ENCODE peak calls at places on chromosomes 1 and 21, in five cellular contexts. A is heart left ventricle, O is stomach, N is prostate gland, L is A549. X is an unnamed sample.

GRCh38 chr21:31988492-31989285 is 115.9 kb downstream of the HUNK start:
- DNase-seq in A (no peak), O (no peak), N (no peak), L (no peak), X (no peak)

GRCh38 chr1:72009756-72010441 is 272.4 kb downstream of the NEGR1 start:
- DNase-seq in A (peak; percentile 23), O (no peak), N (no peak), L (no peak), X (no peak)

GRCh38 chr1:31782766-31783410 is 18.7 kb upstream of the ADGRB2 start:
- DNase-seq in A (no peak), O (no peak), N (no peak), L (no peak), X (no peak)

GRCh38 chr1:34115233-34115632 is 49.8 kb downstream of the CSMD2 start:
- DNase-seq in A (no peak), O (no peak), N (no peak), L (no peak), X (no peak)

GRCh38 chr1:117146570-117147340 is 25.2 kb upstream of the TRIM45 start:
- DNase-seq in A (no peak), O (no peak), N (no peak), L (peak; percentile 73), X (no peak)

GRCh38 chr1:164602480-164603093 is 43.6 kb downstream of the PBX1 start:
- DNase-seq in A (peak; percentile 58), O (peak; percentile 83), N (peak; percentile 81), L (no peak), X (no peak)

GRCh38 chr1:116477428-116477827 is 93.4 kb downstream of the CD58 start:
- DNase-seq in A (no peak), O (no peak), N (no peak), L (no peak), X (no peak)

GRCh38 chr1:77978969-77979838 is at the start of gene FUBP1:
- DNase-seq in A (peak; percentile 95), O (peak; percentile 96), N (peak; percentile 96), L (peak; percentile 98), X (peak; percentile 93)

GRCh38 chr1:154352581-154353459 is 27.5 kb downstream of the ATP8B2 start:
- DNase-seq in A (peak; percentile 48), O (peak; percentile 66), N (peak; percentile 32), L (no peak), X (peak; percentile 73)

GRCh38 chr1:234667891-234668576 is 58.1 kb upstream of the IRF2BP2 start:
- DNase-seq in A (no peak), O (no peak), N (no peak), L (no peak), X (no peak)

GRCh38 chr1:245790441-245790840 is 635.7 kb downstream of the KIF26B start:
- DNase-seq in A (no peak), O (no peak), N (no peak), L (no peak), X (no peak)

GRCh38 chr21:43917515-43918384 is 52.7 kb downstream of the AGPAT3 start:
- DNase-seq in A (peak; percentile 13), O (peak; percentile 55), N (no peak), L (no peak), X (peak; percentile 17)

GRCh38 chr1:112533029-112533428 is 24.3 kb downstream of the WNT2B start:
- DNase-seq in A (no peak), O (no peak), N (no peak), L (no peak), X (no peak)

GRCh38 chr1:6280761-6281451 is 20.0 kb upstream of the GPR153 start:
- DNase-seq in A (no peak), O (no peak), N (no peak), L (peak; percentile 35), X (no peak)

GRCh38 chr1:13487143-13487868 is 26.5 kb downstream of the LRRC38 start:
- DNase-seq in A (peak; percentile 85), O (no peak), N (no peak), L (no peak), X (no peak)

GRCh38 chr21:40143822-40144525 is 276.7 kb downstream of the PCP4 start:
- DNase-seq in A (no peak), O (peak; percentile 60), N (peak; percentile 53), L (peak; percentile 33), X (no peak)

GRCh38 chr1:23657659-23658275 is 33.8 kb upstream of the RPL11 start:
- DNase-seq in A (peak; percentile 41), O (peak; percentile 54), N (no peak), L (peak; percentile 63), X (peak; percentile 59)

GRCh38 chr1:200133123-200133522 is 105.6 kb downstream of the NR5A2 start:
- DNase-seq in A (no peak), O (no peak), N (no peak), L (no peak), X (no peak)

GRCh38 chr1:6603851-6604558 is 1.3 kb upstream of the KLHL21 start:
- DNase-seq in A (peak; percentile 86), O (peak; percentile 84), N (peak; percentile 80), L (no peak), X (peak; percentile 91)

GRCh38 chr1:220056374-220056773 is 10.1 kb upstream of the EPRS1 start:
- DNase-seq in A (no peak), O (no peak), N (no peak), L (no peak), X (no peak)

GRCh38 chr1:76868154-76868882 is 1.0 kb downstream of the ST6GALNAC5 start:
- DNase-seq in A (peak; percentile 29), O (peak; percentile 25), N (no peak), L (peak; percentile 14), X (peak; percentile 55)

GRCh38 chr1:62012095-62012494 is 182.6 kb upstream of the L1TD1 start:
- DNase-seq in A (no peak), O (no peak), N (no peak), L (no peak), X (no peak)

GRCh38 chr1:222919478-222919865 is 104.6 kb downstream of the DISP1 start:
- DNase-seq in A (no peak), O (no peak), N (no peak), L (no peak), X (no peak)

GRCh38 chr1:230843503-230844309 is 24.6 kb downstream of the C1orf198 start:
- DNase-seq in A (no peak), O (no peak), N (no peak), L (no peak), X (no peak)

GRCh38 chr1:230844561-230844960 is 23.8 kb downstream of the C1orf198 start:
- DNase-seq in A (no peak), O (no peak), N (no peak), L (no peak), X (no peak)

GRCh38 chr1:230848235-230848634 is 20.1 kb downstream of the C1orf198 start:
- DNase-seq in A (no peak), O (no peak), N (no peak), L (no peak), X (no peak)

GRCh38 chr1:230839166-230839565 is 29.2 kb downstream of the C1orf198 start:
- DNase-seq in A (no peak), O (no peak), N (no peak), L (no peak), X (no peak)

GRCh38 chr1:230842801-230843200 is 25.5 kb downstream of the C1orf198 start:
- DNase-seq in A (peak; percentile 84), O (no peak), N (no peak), L (no peak), X (no peak)
- TF ChIP-seq CTCF in A (no peak), O (no peak), N (no peak), L (no peak), X (no peak)

GRCh38 chr1:8864713-8865397 is 13.6 kb downstream of the ENO1 start:
- DNase-seq in A (no peak), O (no peak), N (no peak), L (no peak), X (no peak)

GRCh38 chr1:8866173-8866791 is 12.2 kb downstream of the ENO1 start:
- DNase-seq in A (no peak), O (no peak), N (no peak), L (no peak), X (no peak)

GRCh38 chr1:8863712-8864324 is 14.7 kb downstream of the ENO1 start:
- DNase-seq in A (no peak), O (no peak), N (no peak), L (no peak), X (no peak)

GRCh38 chr1:8867878-8868567 is 10.5 kb downstream of the ENO1 start:
- DNase-seq in A (no peak), O (no peak), N (no peak), L (no peak), X (no peak)

DNA sequence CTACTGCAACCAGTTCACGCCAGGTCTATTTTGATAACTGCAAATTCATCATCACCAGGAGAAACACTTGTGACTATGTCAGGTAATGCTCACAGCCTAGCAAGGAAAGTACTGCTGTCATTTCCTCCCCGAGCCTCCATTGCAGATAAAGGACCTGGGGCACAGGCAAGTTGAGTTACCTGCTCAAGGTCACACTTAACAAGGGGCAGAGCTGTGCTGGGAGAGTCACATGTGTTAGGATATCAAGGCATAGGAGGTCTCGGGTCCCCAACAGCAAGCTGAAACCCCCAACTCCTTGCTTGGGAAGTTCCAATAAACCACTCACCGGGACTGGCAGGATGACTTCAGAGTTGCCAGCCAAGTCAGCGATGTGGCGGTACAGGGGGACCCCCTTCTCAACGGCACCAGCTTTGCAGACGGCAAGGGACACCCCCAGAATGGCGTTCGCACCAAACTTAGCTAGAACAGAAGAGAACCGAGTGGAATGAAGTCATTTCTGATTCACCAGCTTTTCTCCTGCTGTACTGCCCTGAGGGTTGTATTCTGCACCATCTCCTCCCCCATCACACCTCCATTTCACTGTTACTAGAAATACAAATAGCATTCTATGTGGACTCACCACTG is 11.6 kb downstream of the ENO1 start:
- DNase-seq in A (no peak), O (no peak), N (no peak), L (no peak), X (no peak)
- TF ChIP-seq POLR2A in A (no peak), O (no peak), N (no peak), L (no peak), X (no peak)

GRCh38 chr1:1385931-1386330 is 10.9 kb upstream of the AURKAIP1 start:
- DNase-seq in A (no peak), O (no peak), N (no peak), L (no peak), X (no peak)
- H3K4me3 ChIP-seq in A (no peak overlapping the region), O (no peak overlapping the region), N (no peak overlapping the region), L (no peak overlapping the region), X (no peak overlapping the region)

DNA sequence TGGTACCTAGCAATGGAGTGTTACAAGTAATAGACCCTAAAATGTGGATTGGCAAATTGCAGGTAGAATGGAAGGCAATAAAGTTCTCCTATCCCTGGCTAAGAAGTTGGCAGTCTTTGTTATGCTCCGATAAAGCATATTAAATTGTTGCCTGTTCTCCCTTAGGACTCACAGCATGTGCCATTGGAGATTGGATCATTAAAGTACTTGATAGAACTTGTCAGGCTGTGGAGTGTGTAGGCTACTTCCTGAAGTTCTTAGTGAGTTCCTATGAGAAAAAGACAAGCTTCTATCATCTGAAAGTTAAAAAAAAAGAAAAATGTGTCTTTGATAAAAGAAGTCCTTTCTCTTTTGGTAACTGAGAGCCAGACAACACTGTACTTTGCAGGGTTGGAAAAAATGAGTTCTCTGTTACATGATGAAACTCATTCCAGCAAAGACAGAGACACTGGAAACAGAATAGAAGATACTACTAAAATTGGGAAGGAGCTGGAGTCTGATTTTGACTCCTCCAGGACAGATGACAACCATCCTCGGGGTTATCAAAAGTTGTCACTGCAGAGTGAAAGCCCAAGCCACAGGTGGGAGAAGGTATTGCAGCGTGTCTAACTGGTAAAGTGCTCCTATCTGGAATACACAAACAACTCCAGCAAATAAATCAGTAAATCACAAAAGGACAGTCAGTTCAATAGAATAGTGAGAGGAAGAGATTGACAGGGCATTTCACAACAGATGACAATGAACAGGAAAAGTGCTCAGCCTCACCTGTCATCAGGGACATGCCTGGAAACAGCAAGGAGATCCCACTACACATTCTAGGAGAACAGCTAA is 87.5 kb upstream of the WDR26 start:
- DNase-seq in A (no peak), O (no peak), N (no peak), L (no peak), X (no peak)
- TF ChIP-seq CTCF in A (no peak), O (no peak), N (peak; percentile 21), L (no peak), X (no peak)